ENCODE peak calls at places on chromosomes 7 and 10, in seven cellular contexts. One of them, this sample, is unnamed. For H3K4me1, the result is how much of the 10 kb centered on the place peaks cover.

GRCh38 chr7:84674236-84674913 is 479.8 kb upstream of the SEMA3A start:
- DNase-seq in HCT116: no peak
- DNase-seq in mesendoderm: peak
- DNase-seq in heart right ventricle: no peak
- DNase-seq in hepatocyte: no peak
- DNase-seq in IMR-90: no peak
- DNase-seq in esophagus squamous epithelium: no peak
- DNase-seq in this sample: no peak

GRCh38 chr10:113219446-113219845 is 269.4 kb downstream of the TCF7L2 start:
- DNase-seq in HCT116: no peak
- DNase-seq in esophagus squamous epithelium: no peak
- DNase-seq in hepatocyte: no peak
- DNase-seq in heart right ventricle: no peak
- DNase-seq in IMR-90: no peak
- DNase-seq in mesendoderm: peak
- DNase-seq in this sample: no peak

GRCh38 chr7:135717686-135718085 is 10.3 kb downstream of the SLC13A4 start:
- DNase-seq in HCT116: no peak
- DNase-seq in heart right ventricle: no peak
- DNase-seq in hepatocyte: no peak
- DNase-seq in esophagus squamous epithelium: no peak
- DNase-seq in mesendoderm: no peak
- DNase-seq in IMR-90: no peak
- DNase-seq in this sample: peak

GRCh38 chr10:68080853-68081431 is 5.9 kb upstream of the HERC4 start:
- DNase-seq in esophagus squamous epithelium: no peak
- DNase-seq in HCT116: no peak
- DNase-seq in heart right ventricle: no peak
- DNase-seq in IMR-90: no peak
- DNase-seq in mesendoderm: no peak
- DNase-seq in hepatocyte: no peak
- DNase-seq in this sample: no peak

GRCh38 chr7:2666130-2666529 is 21.9 kb upstream of the AMZ1 start:
- DNase-seq in mesendoderm: no peak
- DNase-seq in heart right ventricle: no peak
- DNase-seq in HCT116: no peak
- DNase-seq in hepatocyte: no peak
- DNase-seq in IMR-90: no peak
- DNase-seq in esophagus squamous epithelium: no peak
- DNase-seq in this sample: no peak

GRCh38 chr10:60611291-60611747 is 167.0 kb upstream of the CDK1 start:
- DNase-seq in HCT116: peak
- DNase-seq in heart right ventricle: no peak
- DNase-seq in IMR-90: peak
- DNase-seq in hepatocyte: peak
- DNase-seq in mesendoderm: peak
- DNase-seq in esophagus squamous epithelium: no peak
- DNase-seq in this sample: no peak

GRCh38 chr7:127556404-127556803 is 29.0 kb downstream of the GCC1 start:
- DNase-seq in hepatocyte: no peak
- DNase-seq in esophagus squamous epithelium: no peak
- DNase-seq in HCT116: no peak
- DNase-seq in mesendoderm: no peak
- DNase-seq in IMR-90: no peak
- DNase-seq in heart right ventricle: no peak
- DNase-seq in this sample: no peak

GRCh38 chr10:7471720-7472367 is 61.0 kb upstream of the SFMBT2 start:
- DNase-seq in heart right ventricle: no peak
- DNase-seq in esophagus squamous epithelium: no peak
- DNase-seq in IMR-90: no peak
- DNase-seq in hepatocyte: no peak
- DNase-seq in mesendoderm: no peak
- DNase-seq in HCT116: no peak
- DNase-seq in this sample: no peak

GRCh38 chr7:99514050-99514449 is 9.6 kb downstream of the ZKSCAN5 start:
- DNase-seq in HCT116: no peak
- DNase-seq in heart right ventricle: no peak
- DNase-seq in hepatocyte: no peak
- DNase-seq in mesendoderm: no peak
- DNase-seq in esophagus squamous epithelium: no peak
- DNase-seq in IMR-90: peak
- DNase-seq in this sample: no peak

GRCh38 chr10:69685802-69686585 is 55.9 kb downstream of the FAM241B start:
- DNase-seq in heart right ventricle: peak
- DNase-seq in hepatocyte: peak
- DNase-seq in mesendoderm: no peak
- DNase-seq in IMR-90: peak
- DNase-seq in HCT116: no peak
- DNase-seq in esophagus squamous epithelium: no peak
- DNase-seq in this sample: no peak

GRCh38 chr10:70432101-70432500 is 9.4 kb downstream of the NODAL start:
- DNase-seq in esophagus squamous epithelium: no peak
- DNase-seq in HCT116: no peak
- DNase-seq in heart right ventricle: peak
- DNase-seq in hepatocyte: no peak
- DNase-seq in mesendoderm: no peak
- DNase-seq in IMR-90: no peak
- DNase-seq in this sample: peak

GRCh38 chr7:7183061-7183832 is 903 bp downstream of the C1GALT1 start:
- DNase-seq in mesendoderm: peak
- DNase-seq in IMR-90: no peak
- DNase-seq in esophagus squamous epithelium: no peak
- DNase-seq in HCT116: no peak
- DNase-seq in heart right ventricle: no peak
- DNase-seq in hepatocyte: peak
- DNase-seq in this sample: peak

GRCh38 chr10:43689618-43689954 is 40.9 kb upstream of the ZNF32 start:
- DNase-seq in hepatocyte: peak
- DNase-seq in HCT116: no peak
- DNase-seq in IMR-90: no peak
- DNase-seq in heart right ventricle: peak
- DNase-seq in esophagus squamous epithelium: no peak
- DNase-seq in mesendoderm: peak
- DNase-seq in this sample: no peak

GRCh38 chr10:36677170-36677768 is 448.1 kb upstream of the ANKRD30A start:
- DNase-seq in HCT116: no peak
- DNase-seq in IMR-90: peak
- DNase-seq in mesendoderm: no peak
- DNase-seq in esophagus squamous epithelium: no peak
- DNase-seq in hepatocyte: no peak
- DNase-seq in heart right ventricle: no peak
- DNase-seq in this sample: no peak

GRCh38 chr7:4051696-4052095 is 630.4 kb upstream of the FOXK1 start:
- DNase-seq in HCT116: no peak
- DNase-seq in IMR-90: no peak
- DNase-seq in heart right ventricle: no peak
- DNase-seq in mesendoderm: no peak
- DNase-seq in esophagus squamous epithelium: no peak
- DNase-seq in hepatocyte: no peak
- DNase-seq in this sample: no peak

GRCh38 chr7:134865001-134865845 is 85.8 kb downstream of the CALD1 start:
- DNase-seq in esophagus squamous epithelium: no peak
- DNase-seq in hepatocyte: no peak
- DNase-seq in mesendoderm: peak
- DNase-seq in IMR-90: peak
- DNase-seq in heart right ventricle: no peak
- DNase-seq in HCT116: no peak
- DNase-seq in this sample: no peak

GRCh38 chr7:45084336-45084735 is 4.4 kb downstream of the NACAD start:
- DNase-seq in esophagus squamous epithelium: no peak
- DNase-seq in heart right ventricle: no peak
- DNase-seq in mesendoderm: no peak
- DNase-seq in IMR-90: no peak
- DNase-seq in HCT116: no peak
- DNase-seq in hepatocyte: no peak
- DNase-seq in this sample: no peak

GRCh38 chr10:34200355-34200901 is 614.7 kb downstream of the PARD3 start:
- DNase-seq in mesendoderm: no peak
- DNase-seq in IMR-90: no peak
- DNase-seq in HCT116: no peak
- DNase-seq in heart right ventricle: no peak
- DNase-seq in esophagus squamous epithelium: no peak
- DNase-seq in hepatocyte: no peak
- DNase-seq in this sample: no peak

GRCh38 chr10:63724922-63725321 is 203.7 kb downstream of the REEP3 start:
- DNase-seq in IMR-90: no peak
- DNase-seq in mesendoderm: no peak
- DNase-seq in HCT116: no peak
- DNase-seq in esophagus squamous epithelium: no peak
- DNase-seq in hepatocyte: no peak
- DNase-seq in heart right ventricle: no peak
- DNase-seq in this sample: no peak

GRCh38 chr7:36280840-36281812 is 108.5 kb upstream of the ANLN start:
- DNase-seq in IMR-90: peak
- DNase-seq in esophagus squamous epithelium: no peak
- DNase-seq in HCT116: peak
- DNase-seq in hepatocyte: peak
- DNase-seq in heart right ventricle: peak
- DNase-seq in mesendoderm: peak
- DNase-seq in this sample: peak

GRCh38 chr7:100374601-100375000 is 1.3 kb downstream of the PILRA start:
- DNase-seq in mesendoderm: no peak
- DNase-seq in esophagus squamous epithelium: no peak
- DNase-seq in hepatocyte: no peak
- DNase-seq in heart right ventricle: no peak
- DNase-seq in IMR-90: no peak
- DNase-seq in HCT116: no peak
- DNase-seq in this sample: no peak

GRCh38 chr10:87603769-87604168 is 55.9 kb upstream of the PAPSS2 start:
- DNase-seq in hepatocyte: no peak
- DNase-seq in esophagus squamous epithelium: no peak
- DNase-seq in HCT116: no peak
- DNase-seq in IMR-90: no peak
- DNase-seq in mesendoderm: no peak
- DNase-seq in heart right ventricle: no peak
- DNase-seq in this sample: no peak

GRCh38 chr7:129886184-129886817 is 66.5 kb downstream of the UBE2H start:
- DNase-seq in esophagus squamous epithelium: no peak
- DNase-seq in hepatocyte: no peak
- DNase-seq in IMR-90: no peak
- DNase-seq in heart right ventricle: no peak
- DNase-seq in mesendoderm: no peak
- DNase-seq in HCT116: no peak
- DNase-seq in this sample: no peak
- H3K4me3 ChIP-seq in esophagus squamous epithelium: no peak
- H3K4me3 ChIP-seq in hepatocyte: no peak
- H3K4me3 ChIP-seq in IMR-90: no peak
- H3K4me3 ChIP-seq in heart right ventricle: no peak
- H3K4me3 ChIP-seq in mesendoderm: no peak
- H3K4me3 ChIP-seq in HCT116: no peak
- H3K4me3 ChIP-seq in this sample: no peak

GRCh38 chr7:29335188-29336083 is 140.9 kb downstream of the CHN2 start:
- DNase-seq in mesendoderm: no peak
- DNase-seq in HCT116: no peak
- DNase-seq in IMR-90: no peak
- DNase-seq in heart right ventricle: no peak
- DNase-seq in hepatocyte: no peak
- DNase-seq in esophagus squamous epithelium: no peak
- DNase-seq in this sample: no peak

GRCh38 chr7:29332027-29332806 is 137.6 kb downstream of the CHN2 start:
- DNase-seq in mesendoderm: no peak
- DNase-seq in HCT116: no peak
- DNase-seq in heart right ventricle: no peak
- DNase-seq in IMR-90: no peak
- DNase-seq in esophagus squamous epithelium: no peak
- DNase-seq in hepatocyte: no peak
- DNase-seq in this sample: no peak

GRCh38 chr7:29330136-29330535 is 135.6 kb downstream of the CHN2 start:
- DNase-seq in HCT116: no peak
- DNase-seq in mesendoderm: no peak
- DNase-seq in heart right ventricle: no peak
- DNase-seq in IMR-90: no peak
- DNase-seq in esophagus squamous epithelium: no peak
- DNase-seq in hepatocyte: no peak
- DNase-seq in this sample: no peak

GRCh38 chr7:29331163-29331562 is 136.6 kb downstream of the CHN2 start:
- DNase-seq in esophagus squamous epithelium: no peak
- DNase-seq in IMR-90: no peak
- DNase-seq in mesendoderm: no peak
- DNase-seq in heart right ventricle: no peak
- DNase-seq in HCT116: no peak
- DNase-seq in hepatocyte: no peak
- DNase-seq in this sample: no peak

GRCh38 chr7:29332875-29333482 is 138.4 kb downstream of the CHN2 start:
- DNase-seq in heart right ventricle: no peak
- DNase-seq in HCT116: no peak
- DNase-seq in esophagus squamous epithelium: no peak
- DNase-seq in hepatocyte: no peak
- DNase-seq in mesendoderm: no peak
- DNase-seq in IMR-90: no peak
- DNase-seq in this sample: peak
- H3K4me1 ChIP-seq in heart right ventricle: under half
- H3K4me1 ChIP-seq in HCT116: under half
- H3K4me1 ChIP-seq in esophagus squamous epithelium: under half
- H3K4me1 ChIP-seq in hepatocyte: under half
- H3K4me1 ChIP-seq in mesendoderm: under half
- H3K4me1 ChIP-seq in IMR-90: under half
- H3K4me1 ChIP-seq in this sample: under half

GRCh38 chr7:706721-707120 is 19.8 kb upstream of the DNAAF5 start:
- DNase-seq in HCT116: no peak
- DNase-seq in IMR-90: no peak
- DNase-seq in esophagus squamous epithelium: no peak
- DNase-seq in mesendoderm: no peak
- DNase-seq in heart right ventricle: no peak
- DNase-seq in hepatocyte: peak
- DNase-seq in this sample: no peak

GRCh38 chr7:698515-699259 is 27.8 kb upstream of the DNAAF5 start:
- DNase-seq in HCT116: no peak
- DNase-seq in mesendoderm: no peak
- DNase-seq in hepatocyte: peak
- DNase-seq in esophagus squamous epithelium: no peak
- DNase-seq in IMR-90: no peak
- DNase-seq in heart right ventricle: no peak
- DNase-seq in this sample: no peak

GRCh38 chr7:701086-701671 is 25.3 kb upstream of the DNAAF5 start:
- DNase-seq in hepatocyte: no peak
- DNase-seq in HCT116: no peak
- DNase-seq in IMR-90: no peak
- DNase-seq in esophagus squamous epithelium: no peak
- DNase-seq in heart right ventricle: no peak
- DNase-seq in mesendoderm: no peak
- DNase-seq in this sample: no peak

GRCh38 chr7:699260-700170 is 27.0 kb upstream of the DNAAF5 start:
- DNase-seq in hepatocyte: no peak
- DNase-seq in HCT116: no peak
- DNase-seq in esophagus squamous epithelium: no peak
- DNase-seq in mesendoderm: no peak
- DNase-seq in heart right ventricle: peak
- DNase-seq in IMR-90: peak
- DNase-seq in this sample: no peak

GRCh38 chr7:703049-703448 is 23.4 kb upstream of the DNAAF5 start:
- DNase-seq in esophagus squamous epithelium: no peak
- DNase-seq in mesendoderm: no peak
- DNase-seq in IMR-90: no peak
- DNase-seq in hepatocyte: no peak
- DNase-seq in heart right ventricle: no peak
- DNase-seq in HCT116: no peak
- DNase-seq in this sample: no peak
- H3K4me3 ChIP-seq in esophagus squamous epithelium: no peak
- H3K4me3 ChIP-seq in mesendoderm: no peak
- H3K4me3 ChIP-seq in IMR-90: no peak
- H3K4me3 ChIP-seq in hepatocyte: no peak
- H3K4me3 ChIP-seq in heart right ventricle: no peak
- H3K4me3 ChIP-seq in HCT116: no peak
- H3K4me3 ChIP-seq in this sample: no peak

GRCh38 chr10:121926157-121926556 is 1.7 kb downstream of the ATE1 start:
- DNase-seq in heart right ventricle: no peak
- DNase-seq in HCT116: no peak
- DNase-seq in mesendoderm: no peak
- DNase-seq in esophagus squamous epithelium: no peak
- DNase-seq in IMR-90: no peak
- DNase-seq in hepatocyte: no peak
- DNase-seq in this sample: no peak
- H3K4me1 ChIP-seq in heart right ventricle: half or more
- H3K4me1 ChIP-seq in HCT116: under half
- H3K4me1 ChIP-seq in mesendoderm: under half
- H3K4me1 ChIP-seq in esophagus squamous epithelium: under half
- H3K4me1 ChIP-seq in IMR-90: under half
- H3K4me1 ChIP-seq in hepatocyte: under half
- H3K4me1 ChIP-seq in this sample: under half